ENCODE peak calls at places on chromosome 17, in four cellular contexts. E, A, O and M are unnamed samples.

GRCh38 chr17:5888811-5889210 is 181.4 kb upstream of the WSCD1 start:
- DNase-seq in E (no peak), A (no peak), O (peak), M (no peak)

GRCh38 chr17:66272699-66273390 is 29.6 kb upstream of the PRKCA start:
- DNase-seq in E (no peak), A (peak), O (peak), M (no peak)

GRCh38 chr17:54924405-54924804 is 23.8 kb downstream of the TOM1L1 start:
- DNase-seq in E (no peak), A (no peak), O (no peak), M (no peak)

GRCh38 chr17:7747586-7747985 is 30.0 kb downstream of the DNAH2 start:
- DNase-seq in E (no peak), A (no peak), O (peak), M (no peak)

GRCh38 chr17:5821057-5821456 is 236.7 kb upstream of the NLRP1 start:
- DNase-seq in E (no peak), A (no peak), O (peak), M (no peak)

GRCh38 chr17:41678411-41678906 is 10.2 kb upstream of the EIF1 start:
- DNase-seq in E (no peak), A (peak), O (peak), M (no peak)

GRCh38 chr17:48307814-48308411 is 122.1 kb downstream of the SKAP1 start:
- DNase-seq in E (peak), A (peak), O (peak), M (peak)

GRCh38 chr17:44367219-44367618 is 3.6 kb upstream of the FAM171A2 start:
- DNase-seq in E (no peak), A (no peak), O (no peak), M (no peak)

GRCh38 chr17:81701288-81702071 is 1.7 kb upstream of the MRPL12 start:
- DNase-seq in E (no peak), A (no peak), O (no peak), M (no peak)

GRCh38 chr17:41588126-41588810 is 1.6 kb upstream of the KRT14 start:
- DNase-seq in E (no peak), A (no peak), O (no peak), M (no peak)

GRCh38 chr17:77312786-77313599 is 172.2 kb downstream of the SEC14L1 start:
- DNase-seq in E (no peak), A (no peak), O (peak), M (peak)

GRCh38 chr17:28270055-28270454 is 48.9 kb upstream of the TMEM97 start:
- DNase-seq in E (no peak), A (no peak), O (no peak), M (no peak)

GRCh38 chr17:30975042-30975820 is 4.4 kb downstream of the RNF135 start:
- DNase-seq in E (no peak), A (no peak), O (no peak), M (no peak)

GRCh38 chr17:70013911-70014310 is 61.1 kb upstream of the KCNJ16 start:
- DNase-seq in E (no peak), A (no peak), O (no peak), M (no peak)

GRCh38 chr17:6666077-6666521 is 14.5 kb downstream of the C17orf100 start:
- DNase-seq in E (peak), A (peak), O (peak), M (peak)

GRCh38 chr17:81867952-81868673 is 3.0 kb downstream of the ARHGDIA start:
- DNase-seq in E (no peak), A (no peak), O (no peak), M (peak)

GRCh38 chr17:50546701-50547034 is 306 bp upstream of the SPATA20 start:
- DNase-seq in E (no peak), A (no peak), O (no peak), M (no peak)
- H2AFZ ChIP-seq in E (no peak), A (no peak), O (peak), M (no peak)

GRCh38 chr17:15963670-15964110 is 18.8 kb downstream of the ADORA2B start:
- DNase-seq in E (no peak), A (peak), O (peak), M (no peak)

GRCh38 chr17:15966879-15967248 is 21.9 kb downstream of the ADORA2B start:
- DNase-seq in E (peak), A (no peak), O (no peak), M (no peak)

GRCh38 chr17:15966183-15966878 is 21.4 kb downstream of the ADORA2B start:
- DNase-seq in E (peak), A (peak), O (peak), M (no peak)

GRCh38 chr17:15967706-15968399 is 22.9 kb downstream of the ADORA2B start:
- DNase-seq in E (no peak), A (no peak), O (no peak), M (no peak)

GRCh38 chr17:15965510-15965909 is 20.6 kb downstream of the ADORA2B start:
- DNase-seq in E (peak), A (no peak), O (no peak), M (no peak)
- H2AFZ ChIP-seq in E (no peak), A (no peak), O (no peak), M (no peak)

GRCh38 chr17:13531701-13532100 is 70.0 kb downstream of the HS3ST3A1 start:
- DNase-seq in E (no peak), A (no peak), O (no peak), M (no peak)
- H2AFZ ChIP-seq in E (no peak), A (no peak), O (no peak), M (no peak)

GRCh38 chr17:76264755-76265623 is at the start of gene UBALD2:
- DNase-seq in E (peak), A (peak), O (peak), M (peak)
- H2AFZ ChIP-seq in E (no peak), A (peak), O (peak), M (peak)

GRCh38 chr17:58253082-58253481 is 14.7 kb downstream of the LPO start:
- DNase-seq in E (no peak), A (no peak), O (no peak), M (no peak)

GRCh38 chr17:58252141-58252540 is 13.8 kb downstream of the LPO start:
- DNase-seq in E (no peak), A (no peak), O (no peak), M (no peak)

GRCh38 chr17:58250344-58251011 is 12.1 kb downstream of the LPO start:
- DNase-seq in E (no peak), A (no peak), O (no peak), M (no peak)

GRCh38 chr17:58249270-58250133 is 11.1 kb downstream of the LPO start:
- DNase-seq in E (peak), A (peak), O (peak), M (peak)

DNA sequence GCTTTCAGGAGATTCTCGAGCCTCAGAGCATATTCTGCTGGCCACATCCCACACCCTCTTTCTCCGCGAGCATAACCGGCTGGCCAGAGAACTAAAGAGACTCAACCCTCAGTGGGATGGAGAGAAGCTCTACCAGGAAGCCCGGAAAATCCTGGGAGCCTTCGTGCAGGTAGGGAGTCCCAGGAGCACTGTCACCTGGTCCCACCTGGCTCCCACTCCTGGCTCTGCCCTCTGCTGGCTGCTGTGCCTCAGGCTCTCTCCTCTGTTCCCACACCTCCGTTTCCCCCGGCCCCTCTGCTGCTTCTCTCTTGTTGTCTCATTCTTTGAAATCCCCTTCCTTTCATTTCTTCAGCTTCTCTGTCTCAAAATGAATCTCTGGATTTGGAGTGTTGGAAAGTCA is 16.4 kb downstream of the LPO start:
- DNase-seq in E (peak), A (no peak), O (no peak), M (no peak)
- H2AFZ ChIP-seq in E (peak), A (no peak), O (no peak), M (no peak)

GRCh38 chr17:3556239-3556904 is 1.2 kb downstream of the TRPV3 start:
- DNase-seq in E (no peak), A (no peak), O (no peak), M (no peak)
- H2AFZ ChIP-seq in E (no peak), A (no peak), O (no peak), M (no peak)